ENCODE peak calls at places on chromosomes 11 and 22, in nine cellular contexts. X is neuronal stem cell, L is left ventricle myocardium inferior, E is A549, M is M059J, T is posterior cingulate gyrus, Q is H54, H is anterior cingulate cortex, Y is cardiac fibroblast. V is an unnamed sample.

GRCh38 chr11:58530236-58530635 is 22.3 kb upstream of the OR5B21 start:
- DNase-seq in M (no peak), H (no peak), X (no peak), Y (no peak), T (no peak), Q (no peak), L (no peak), E (no peak), V (no peak)

GRCh38 chr11:44179173-44179572 is 83.7 kb downstream of the EXT2 start:
- DNase-seq in T (no peak), X (no peak), E (no peak), M (no peak), H (no peak), L (no peak), Y (no peak), Q (no peak), V (no peak)

GRCh38 chr11:94020777-94021615 is at the start of gene HEPHL1:
- DNase-seq in T (no peak), E (no peak), Y (no peak), Q (no peak), L (no peak), M (peak; percentile 89), X (no peak), H (no peak), V (no peak)

GRCh38 chr11:106706355-106706754 is 311.9 kb downstream of the GUCY1A2 start:
- DNase-seq in X (no peak), M (peak; percentile 94), T (no peak), E (peak; percentile 39), H (no peak), L (no peak), Y (peak; percentile 86), Q (peak; percentile 18), V (no peak)

GRCh38 chr11:121425818-121426217 is 26.3 kb upstream of the SORL1 start:
- DNase-seq in T (no peak), X (no peak), Q (no peak), Y (no peak), M (no peak), L (no peak), E (no peak), H (no peak), V (no peak)

GRCh38 chr11:9855579-9856260 is 191.8 kb downstream of the SWAP70 start:
- DNase-seq in X (no peak), T (no peak), Q (no peak), E (no peak), H (no peak), L (no peak), M (peak; percentile 67), Y (peak; percentile 80), V (no peak)

GRCh38 chr22:37569921-37570660 is 9.8 kb downstream of the LGALS2 start:
- DNase-seq in T (peak; percentile 77), H (no peak), E (no peak), X (no peak), L (no peak), M (peak; percentile 24), Q (no peak), Y (no peak), V (no peak)

GRCh38 chr11:117449111-117449693 is 121.5 kb downstream of the CEP164 start:
- DNase-seq in M (peak; percentile 54), Q (peak; percentile 26), E (no peak), X (no peak), T (peak; percentile 70), H (no peak), Y (no peak), L (no peak), V (no peak)

GRCh38 chr11:65505434-65506315 is 6.8 kb downstream of the MALAT1 start:
- DNase-seq in E (no peak), L (no peak), X (no peak), Q (no peak), T (peak; percentile 54), Y (peak; percentile 62), H (no peak), M (peak; percentile 74), V (no peak)

GRCh38 chr11:1675536-1676253 is 21.3 kb upstream of the KRTAP5-6 start:
- DNase-seq in H (no peak), Y (no peak), X (no peak), M (no peak), L (no peak), E (no peak), Q (no peak), T (no peak), V (no peak)

GRCh38 chr11:124897681-124898680 is at the start of gene ROBO4:
- DNase-seq in X (no peak), M (peak; percentile 96), T (peak; percentile 82), Q (no peak), L (peak; percentile 74), H (no peak), E (no peak), Y (peak; percentile 97), V (no peak)

GRCh38 chr22:24424001-24424900 is 3.1 kb upstream of the ADORA2A start:
- DNase-seq in Q (no peak), L (no peak), Y (no peak), M (no peak), T (no peak), E (no peak), X (no peak), H (no peak), V (no peak)

GRCh38 chr11:34745209-34745608 is 124.3 kb downstream of the EHF start:
- DNase-seq in L (no peak), M (no peak), T (no peak), E (no peak), Q (no peak), H (no peak), Y (no peak), X (no peak), V (no peak)

GRCh38 chr11:106384429-106384828 is 307.0 kb downstream of the AASDHPPT start:
- DNase-seq in Y (no peak), X (no peak), Q (no peak), L (no peak), H (no peak), E (no peak), T (no peak), M (peak; percentile 51), V (no peak)

GRCh38 chr11:62132188-62132587 is 8.4 kb downstream of the INCENP start:
- DNase-seq in M (peak; percentile 57), E (no peak), T (no peak), Y (no peak), L (no peak), H (no peak), Q (peak; percentile 55), X (no peak), V (no peak)

GRCh38 chr11:113296447-113297205 is 17.8 kb upstream of the TTC12 start:
- DNase-seq in X (no peak), E (no peak), M (peak; percentile 42), Q (no peak), Y (no peak), L (no peak), T (no peak), H (no peak), V (no peak)

GRCh38 chr22:31800065-31800464 is 46.2 kb downstream of the DEPDC5 start:
- DNase-seq in Q (no peak), E (no peak), L (no peak), T (no peak), X (no peak), H (no peak), M (peak; percentile 64), Y (peak; percentile 84), V (no peak)

GRCh38 chr11:121337740-121338272 is 45.2 kb downstream of the SC5D start:
- DNase-seq in H (peak; percentile 29), Q (no peak), L (no peak), E (no peak), M (no peak), X (no peak), Y (no peak), T (no peak), V (no peak)

GRCh38 chr22:41939981-41940852 is 6.7 kb downstream of the CENPM start:
- DNase-seq in Y (no peak), M (no peak), H (peak; percentile 23), L (no peak), Q (no peak), T (peak; percentile 89), X (no peak), E (no peak), V (no peak)

GRCh38 chr22:30286813-30287625 is 2.3 kb downstream of the CASTOR1 start:
- DNase-seq in L (peak; percentile 68), T (peak; percentile 94), Y (peak; percentile 57), M (peak; percentile 48), E (peak; percentile 67), H (peak; percentile 18), Q (no peak), X (peak; percentile 62), V (no peak)

V was measured in NCI-H1417 treated with DMSO at 0.1 percent for 48 hours.